ENCODE peak calls at places on chromosomes 13 and 19, in eight cellular contexts. Z, V, T, S, E, C, D and R are unnamed samples.

GRCh38 chr13:50991624-50992610 is 82.3 kb downstream of the RNASEH2B start:
- DNase-seq in E (peak; percentile 45), Z (no peak), T (no peak), S (no peak), V (no peak), C (no peak), D (no peak), R (peak; percentile 54)

GRCh38 chr19:51365211-51366049 is 758 bp downstream of the ETFB start:
- DNase-seq in V (peak; percentile 53), T (no peak), D (no peak), E (no peak), Z (no peak), S (peak; percentile 49), C (peak; percentile 36), R (no peak)

GRCh38 chr13:95573226-95573625 is 20.7 kb downstream of the CLDN10 start:
- DNase-seq in E (no peak), C (peak; percentile 22), S (no peak), Z (no peak), V (peak; percentile 11), T (no peak), D (no peak), R (no peak)

GRCh38 chr19:13195678-13196077 is 45.5 kb downstream of the IER2 start:
- DNase-seq in Z (peak; percentile 79), V (no peak), T (no peak), S (peak; percentile 68), C (peak; percentile 64), D (no peak), E (peak; percentile 78), R (peak; percentile 65)

GRCh38 chr19:6500837-6501739 is 1.0 kb downstream of the TUBB4A start:
- DNase-seq in S (no peak), D (no peak), V (no peak), E (no peak), T (no peak), Z (no peak), C (no peak), R (peak; percentile 21)

GRCh38 chr19:12800873-12801465 is 631 bp downstream of the PRDX2 start:
- DNase-seq in C (peak; percentile 2), E (no peak), S (peak; percentile 25), V (no peak), T (no peak), Z (peak; percentile 70), D (no peak), R (peak; percentile 15)

GRCh38 chr13:107807306-107808073 is 407.8 kb downstream of the LIG4 start:
- DNase-seq in T (no peak), E (no peak), S (no peak), V (no peak), C (no peak), D (no peak), Z (no peak), R (no peak)

GRCh38 chr13:21583496-21583895 is 20.5 kb downstream of the MICU2 start:
- DNase-seq in V (peak; percentile 66), S (no peak), E (no peak), T (no peak), D (no peak), C (no peak), Z (peak; percentile 65), R (no peak)

GRCh38 chr19:28889941-28890645 is 322.9 kb downstream of the UQCRFS1 start:
- DNase-seq in C (no peak), T (no peak), D (no peak), V (no peak), S (no peak), Z (no peak), E (no peak), R (no peak)

GRCh38 chr13:47463726-47464125 is 537.3 kb downstream of the SUCLA2 start:
- DNase-seq in C (no peak), T (no peak), E (no peak), D (no peak), S (no peak), Z (no peak), V (peak; percentile 69), R (no peak)

GRCh38 chr13:99271249-99271648 is 13.1 kb upstream of the GPR18 start:
- DNase-seq in C (no peak), E (no peak), Z (no peak), T (no peak), D (no peak), V (no peak), S (no peak), R (no peak)

GRCh38 chr19:40786060-40787037 is 8.3 kb downstream of the RAB4B start:
- DNase-seq in C (no peak), D (no peak), S (no peak), E (no peak), Z (no peak), V (no peak), T (no peak), R (no peak)

GRCh38 chr13:111961236-111961635 is 105.7 kb upstream of the SOX1 start:
- DNase-seq in T (no peak), S (no peak), V (no peak), E (no peak), C (no peak), D (no peak), Z (no peak), R (no peak)

GRCh38 chr19:16327501-16327900 is 2.9 kb downstream of the KLF2 start:
- DNase-seq in D (no peak), T (no peak), V (no peak), Z (no peak), E (no peak), S (no peak), C (no peak), R (no peak)

GRCh38 chr19:12840091-12841079 is 2.1 kb downstream of the MAST1 start:
- DNase-seq in E (peak; percentile 76), T (peak; percentile 69), C (peak; percentile 59), S (peak; percentile 77), V (peak; percentile 63), Z (peak; percentile 98), D (peak; percentile 46), R (peak; percentile 81)

GRCh38 chr19:39131255-39131755 is 5.7 kb downstream of the PAK4 start:
- DNase-seq in D (no peak), S (peak; percentile 42), T (no peak), V (peak; percentile 35), C (no peak), Z (no peak), E (no peak), R (no peak)

GRCh38 chr19:46639356-46640061 is 3.5 kb upstream of the GNG8 start:
- DNase-seq in D (no peak), Z (peak; percentile 86), C (no peak), S (no peak), T (peak; percentile 71), V (peak; percentile 58), E (peak; percentile 58), R (peak; percentile 64)

DNA sequence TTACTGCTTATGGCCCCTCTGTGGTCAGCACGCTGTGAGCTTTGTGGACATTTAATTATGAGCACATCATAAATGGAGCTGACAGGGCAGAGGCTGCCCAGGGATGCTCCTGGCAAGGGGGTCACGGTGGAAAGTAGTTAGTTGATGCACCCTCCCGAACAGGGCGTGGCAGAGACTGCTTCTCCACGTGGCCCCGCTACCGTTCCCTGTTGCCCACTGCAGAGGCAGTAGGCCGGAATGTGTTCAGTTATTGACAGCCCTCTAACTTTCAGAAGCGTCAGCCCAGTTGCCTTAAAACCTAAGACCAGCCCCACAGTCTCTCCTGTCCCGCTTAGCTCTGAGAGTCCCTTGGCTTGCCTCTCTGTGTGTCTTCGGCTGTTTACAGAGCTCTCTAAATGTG is 180.2 kb upstream of the ZNF507 start:
- DNase-seq in S (no peak), C (no peak), E (no peak), D (no peak), Z (no peak), V (no peak), T (no peak), R (no peak)
- TF ChIP-seq CTCF in S (no peak), C (no peak), E (no peak), D (no peak), Z (no peak), V (no peak), T (no peak), R (no peak)

DNA sequence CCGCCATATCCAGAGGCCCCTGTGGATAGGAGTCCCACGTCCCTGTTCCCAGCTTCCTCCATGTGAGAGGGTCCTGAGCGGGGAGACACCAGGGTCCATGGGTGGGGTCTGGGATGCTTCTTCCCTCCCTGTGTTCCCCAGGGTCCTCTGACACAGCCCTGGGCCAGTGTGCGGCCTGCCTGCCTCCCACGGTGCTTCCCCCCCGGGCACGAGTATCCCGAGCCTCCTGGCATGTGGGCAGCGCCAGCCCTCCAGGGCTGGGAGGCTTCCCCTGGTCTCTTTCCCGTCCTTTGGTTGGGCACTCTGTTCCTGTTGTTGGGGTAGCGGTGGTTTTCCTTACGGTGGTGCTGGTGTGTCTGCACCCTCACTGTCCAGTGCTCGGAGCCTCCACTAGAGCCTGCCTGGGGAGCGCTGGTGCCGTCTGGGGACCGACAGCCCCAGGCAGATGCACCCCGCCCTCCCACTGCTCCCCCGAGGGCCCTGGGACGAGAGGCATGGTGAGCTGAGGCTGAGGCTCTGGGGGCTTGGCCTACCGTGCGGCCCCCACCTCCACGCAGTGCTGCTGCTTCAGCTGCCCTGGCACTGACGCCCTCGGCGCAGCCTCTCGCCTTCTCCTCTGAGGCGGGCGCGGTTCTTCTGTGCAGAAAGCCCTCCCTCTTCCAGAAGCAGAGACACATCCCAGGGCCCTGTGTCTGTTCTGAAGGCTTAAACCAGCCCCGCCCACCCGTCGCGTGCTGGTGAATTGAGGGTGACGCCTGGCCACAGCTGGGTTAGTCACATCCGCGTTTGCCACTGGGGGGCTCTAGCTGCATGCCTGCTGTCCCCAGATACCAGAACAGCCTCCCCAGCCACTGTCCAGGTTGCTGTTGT is 27.9 kb downstream of the PLEKHJ1 start:
- DNase-seq in C (no peak), Z (peak; percentile 83), E (peak; percentile 78), V (peak; percentile 57), S (peak; percentile 36), T (no peak), D (peak; percentile 88), R (peak; percentile 80)
- TF ChIP-seq CTCF in C (no peak), Z (peak; percentile 33), E (peak; percentile 29), V (peak; percentile 25), S (peak; percentile 37), T (no peak), D (no peak), R (peak; percentile 32)

GRCh38 chr19:10858204-10858828 is 10.1 kb downstream of the C19orf38 start:
- DNase-seq in Z (peak; percentile 72), T (no peak), V (no peak), C (no peak), S (no peak), D (no peak), E (peak; percentile 61), R (peak; percentile 45)

GRCh38 chr19:10864538-10864899 is 6.8 kb upstream of the CARM1 start:
- DNase-seq in T (peak; percentile 87), D (peak; percentile 82), E (peak; percentile 87), Z (peak; percentile 87), V (peak; percentile 68), C (peak; percentile 81), S (peak; percentile 89), R (peak; percentile 82)

GRCh38 chr19:10863107-10863700 is 8.1 kb upstream of the CARM1 start:
- DNase-seq in T (peak; percentile 69), V (no peak), Z (no peak), S (peak; percentile 93), E (no peak), D (no peak), C (peak; percentile 7), R (peak; percentile 7)

GRCh38 chr19:10862561-10863106 is 8.7 kb upstream of the CARM1 start:
- DNase-seq in Z (no peak), E (no peak), D (no peak), T (no peak), V (no peak), S (no peak), C (no peak), R (peak; percentile 1)

GRCh38 chr19:10861118-10861651 is 10.2 kb upstream of the CARM1 start:
- DNase-seq in E (no peak), Z (peak; percentile 45), D (no peak), T (no peak), V (no peak), C (peak; percentile 29), S (peak; percentile 56), R (peak; percentile 14)
- TF ChIP-seq CTCF in E (peak; percentile 37), Z (peak; percentile 53), D (no peak), T (no peak), V (peak; percentile 38), C (peak; percentile 18), S (peak; percentile 34), R (peak; percentile 54)

GRCh38 chr13:113458218-113459065 is 5.2 kb upstream of the ADPRHL1 start:
- DNase-seq in T (no peak), V (peak; percentile 55), E (peak; percentile 49), Z (peak; percentile 57), D (no peak), S (no peak), C (no peak), R (no peak)
- TF ChIP-seq CTCF in T (no peak), V (peak; percentile 37), E (peak; percentile 16), Z (peak; percentile 39), D (no peak), S (peak; percentile 41), C (no peak), R (peak; percentile 30)